ENCODE peak calls at places on chromosomes 5 and 9, in four cellular contexts. B is WTC11, R is K562, G is H1. S is an unnamed sample.

GRCh38 chr9:20728493-20729220 is 44.6 kb downstream of the FOCAD start:
- DNase-seq in B (no peak), R (no peak), G (no peak), S (no peak)

GRCh38 chr9:19614294-19614693 is 174.5 kb downstream of the SLC24A2 start:
- DNase-seq in B (no peak), R (no peak), G (no peak), S (no peak)

GRCh38 chr9:89550516-89550915 is 52.6 kb upstream of the SEMA4D start:
- DNase-seq in B (no peak), R (no peak), G (no peak), S (no peak)

GRCh38 chr5:175383350-175383749 is 60.6 kb downstream of the DRD1 start:
- DNase-seq in B (no peak), R (no peak), G (no peak), S (no peak)

GRCh38 chr5:149060325-149060724 is 2.5 kb downstream of the SH3TC2 start:
- DNase-seq in B (no peak), R (peak; percentile 18), G (no peak), S (peak; percentile 75)

GRCh38 chr9:108761530-108762347 is 94.0 kb downstream of the ACTL7B start:
- DNase-seq in B (peak; percentile 65), R (peak; percentile 76), G (peak; percentile 21), S (peak; percentile 69)

GRCh38 chr9:19922476-19923118 is 133.8 kb upstream of the SLC24A2 start:
- DNase-seq in B (peak; percentile 44), R (peak; percentile 19), G (peak; percentile 34), S (peak; percentile 72)

GRCh38 chr5:105767265-105767664 is 1903.5 kb downstream of the EFNA5 start:
- DNase-seq in B (no peak), R (no peak), G (no peak), S (no peak)

GRCh38 chr5:35924122-35924949 is 14.1 kb downstream of the CAPSL start:
- DNase-seq in B (no peak), R (no peak), G (no peak), S (no peak)

GRCh38 chr5:146993876-146994530 is 115.4 kb upstream of the PPP2R2B start:
- DNase-seq in B (no peak), R (no peak), G (no peak), S (no peak)

GRCh38 chr5:56908942-56909293 is 478 bp upstream of the SETD9 start:
- DNase-seq in B (peak; percentile 65), R (no peak), G (peak; percentile 7), S (no peak)

GRCh38 chr5:172712610-172713009 is 58.4 kb downstream of the DUSP1 start:
- DNase-seq in B (no peak), R (no peak), G (no peak), S (no peak)

GRCh38 chr5:148926207-148926606 is 99.8 kb downstream of the ADRB2 start:
- DNase-seq in B (no peak), R (no peak), G (no peak), S (no peak)

GRCh38 chr9:15248106-15248505 is 58.9 kb downstream of the TTC39B start:
- DNase-seq in B (no peak), R (no peak), G (no peak), S (no peak)

GRCh38 chr9:106927916-106928315 is 65.0 kb downstream of the ZNF462 start:
- DNase-seq in B (no peak), R (no peak), G (no peak), S (no peak)

GRCh38 chr9:117134826-117135411 is 279.9 kb downstream of the ASTN2 start:
- DNase-seq in B (no peak), R (no peak), G (no peak), S (no peak)

GRCh38 chr9:35664531-35665470 is at the start of gene ARHGEF39:
- DNase-seq in B (peak; percentile 91), R (peak; percentile 92), G (peak; percentile 81), S (peak; percentile 98)

GRCh38 chr9:133666387-133666786 is 30.2 kb downstream of the DBH start:
- DNase-seq in B (no peak), R (no peak), G (no peak), S (no peak)

GRCh38 chr9:132583584-132584304 is 1.3 kb downstream of the BARHL1 start:
- DNase-seq in B (no peak), R (no peak), G (no peak), S (no peak)

GRCh38 chr5:175235251-175235963 is 208.6 kb downstream of the DRD1 start:
- DNase-seq in B (no peak), R (no peak), G (no peak), S (no peak)

GRCh38 chr5:33549982-33550567 is 109.3 kb downstream of the TARS1 start:
- DNase-seq in B (no peak), R (peak; percentile 13), G (no peak), S (no peak)

GRCh38 chr5:136279314-136279713 is 86.0 kb downstream of the TRPC7 start:
- DNase-seq in B (no peak), R (no peak), G (no peak), S (no peak)

GRCh38 chr5:95959051-95959963 is 2.3 kb downstream of the ELL2 start:
- DNase-seq in B (no peak), R (peak; percentile 23), G (no peak), S (no peak)

GRCh38 chr9:136695955-136696354 is 8.7 kb upstream of the AGPAT2 start:
- DNase-seq in B (no peak), R (no peak), G (no peak), S (no peak)

GRCh38 chr9:135978650-135979461 is 17.7 kb upstream of the UBAC1 start:
- DNase-seq in B (no peak), R (no peak), G (no peak), S (peak; percentile 82)

GRCh38 chr5:19853616-19854240 is 134.3 kb downstream of the CDH18 start:
- DNase-seq in B (no peak), R (no peak), G (no peak), S (no peak)
- TF ChIP-seq TEAD4 in B (no peak), R (no peak), G (no peak), S (peak; percentile 92)

GRCh38 chr5:179228341-179229121 is 116.7 kb downstream of the ADAMTS2 start:
- DNase-seq in B (peak; percentile 34), R (no peak), G (no peak), S (peak; percentile 25)
- TF ChIP-seq TEAD4 in B (no peak), R (no peak), G (no peak), S (no peak)

GRCh38 chr5:140591747-140592372 is 27.2 kb downstream of the SLC35A4 start:
- DNase-seq in B (no peak), R (no peak), G (no peak), S (no peak)
- TF ChIP-seq TEAD4 in B (no peak), R (no peak), G (no peak), S (no peak)

GRCh38 chr5:122874179-122874875 is 28.9 kb downstream of the SNX24 start:
- DNase-seq in B (no peak), R (no peak), G (no peak), S (no peak)
- TF ChIP-seq TEAD4 in B (no peak), R (no peak), G (no peak), S (no peak)

DNA sequence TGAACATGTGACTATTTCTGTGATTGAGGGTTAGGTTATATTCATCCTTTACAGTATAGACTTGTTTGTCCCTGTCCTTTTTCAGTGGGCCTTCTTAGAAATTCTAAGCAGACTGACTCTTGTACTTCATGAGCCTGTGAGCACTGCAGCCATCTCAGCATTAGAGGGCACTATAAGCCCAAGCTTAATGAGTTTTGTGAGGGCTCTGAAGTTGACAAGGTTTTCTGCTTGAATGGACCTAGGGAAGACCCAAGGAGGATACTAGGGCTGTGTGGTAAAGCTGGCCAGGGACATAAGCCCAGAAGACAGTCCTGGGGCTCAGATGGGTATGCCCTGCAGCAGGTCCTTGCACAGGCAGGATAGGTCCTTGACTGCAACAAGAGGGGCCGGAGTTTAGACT is 126.5 kb downstream of the MRPS30 start:
- DNase-seq in B (peak; percentile 60), R (no peak), G (no peak), S (no peak)
- TF ChIP-seq TEAD4 in B (no peak), R (no peak), G (no peak), S (no peak)

DNA sequence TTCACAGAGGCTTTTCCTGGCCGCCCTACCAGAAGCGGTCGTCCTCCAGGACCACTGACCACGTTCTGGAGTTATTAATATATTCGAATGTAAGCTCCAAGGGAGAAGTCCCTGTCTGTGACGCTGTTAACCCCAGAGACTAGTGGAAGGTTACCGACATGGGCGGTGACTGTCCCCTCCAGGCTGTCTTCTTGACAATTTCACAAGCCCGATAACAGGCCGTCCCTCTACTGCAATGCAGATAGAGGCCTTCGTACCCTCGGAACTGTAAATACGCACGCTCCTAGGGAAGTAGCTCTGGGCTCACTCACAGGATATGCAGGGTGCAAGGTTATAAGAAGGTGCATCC is 644 bp upstream of the RFK start:
- DNase-seq in B (peak; percentile 33), R (peak; percentile 74), G (no peak), S (peak; percentile 70)
- TF ChIP-seq TEAD4 in B (no peak), R (no peak), G (no peak), S (no peak)

DNA sequence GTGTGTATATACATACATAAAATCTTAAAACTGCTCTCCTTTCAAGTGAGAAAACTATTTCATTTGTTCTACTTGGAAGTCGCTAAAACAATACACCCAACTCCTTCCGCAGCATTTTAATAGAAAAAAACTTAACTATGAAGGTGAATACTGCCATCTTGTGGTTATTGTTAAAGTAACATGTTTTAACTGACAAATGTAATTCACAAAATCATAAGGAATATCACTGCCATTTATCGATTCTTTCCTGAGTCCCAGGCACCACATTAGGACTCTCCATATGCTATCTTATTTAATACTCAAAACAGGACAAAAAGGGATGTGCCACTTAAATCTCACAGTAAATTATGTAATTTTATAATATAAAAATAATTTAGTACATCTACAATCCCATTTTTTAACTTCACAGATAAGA is 130.5 kb upstream of the ITGA1 start:
- DNase-seq in B (no peak), R (peak; percentile 21), G (no peak), S (peak; percentile 12)
- TF ChIP-seq TEAD4 in B (no peak), R (no peak), G (no peak), S (no peak)

GRCh38 chr5:111641533-111642230 is 115.3 kb downstream of the NREP start:
- DNase-seq in B (no peak), R (no peak), G (no peak), S (no peak)

GRCh38 chr5:111631328-111631727 is 119.0 kb upstream of the STARD4 start:
- DNase-seq in B (no peak), R (no peak), G (no peak), S (no peak)

GRCh38 chr5:111639912-111640311 is 117.1 kb downstream of the NREP start:
- DNase-seq in B (no peak), R (no peak), G (no peak), S (no peak)

GRCh38 chr5:111635151-111635945 is 121.6 kb downstream of the NREP start:
- DNase-seq in B (no peak), R (no peak), G (no peak), S (no peak)

DNA sequence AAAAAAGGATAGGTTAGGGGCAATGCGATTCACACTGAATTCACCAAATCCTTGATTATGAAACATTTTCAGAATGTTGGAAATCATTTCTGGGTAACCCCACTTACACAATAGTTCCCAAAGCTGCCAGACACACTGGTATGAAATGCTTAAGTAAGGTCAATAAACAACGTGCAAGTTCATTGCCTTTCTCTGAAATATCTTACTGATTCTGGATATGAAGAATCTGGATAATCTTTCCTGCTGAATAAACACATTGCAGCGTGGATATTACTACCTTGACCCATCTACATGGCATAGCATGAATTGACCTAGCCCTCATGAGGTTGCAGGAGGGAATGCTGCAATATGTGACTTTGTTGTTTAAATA is 121.1 kb downstream of the NREP start:
- DNase-seq in B (no peak), R (no peak), G (no peak), S (no peak)
- TF ChIP-seq TEAD4 in B (no peak), R (no peak), G (no peak), S (no peak)

S was measured in SK-N-SH.